ENCODE peak calls at places on chromosome 1, in seven cellular contexts. M, A, Y, I, X, U and E are unnamed samples.

GRCh38 chr1:4397196-4397595 is 257.2 kb upstream of the AJAP1 start:
- DNase-seq in I (no peak), X (no peak), M (no peak), U (no peak), Y (no peak), A (no peak), E (no peak)

GRCh38 chr1:243291287-243291686 is 35.4 kb downstream of the SDCCAG8 start:
- DNase-seq in Y (no peak), M (no peak), U (no peak), A (no peak), X (no peak), I (no peak), E (no peak)

GRCh38 chr1:164587617-164588367 is 28.8 kb downstream of the PBX1 start:
- DNase-seq in M (no peak), I (no peak), A (no peak), Y (no peak), U (no peak), X (no peak), E (no peak)

GRCh38 chr1:78843111-78843908 is 163.2 kb downstream of the ADGRL4 start:
- DNase-seq in U (no peak), M (no peak), A (no peak), Y (no peak), X (no peak), I (no peak), E (no peak)

GRCh38 chr1:153023109-153023508 is 7.9 kb upstream of the SPRR1B start:
- DNase-seq in A (no peak), I (no peak), X (no peak), M (no peak), Y (no peak), U (no peak), E (no peak)

GRCh38 chr1:154474802-154475201 is 27.2 kb upstream of the TDRD10 start:
- DNase-seq in U (peak; percentile 75), A (peak; percentile 88), M (no peak), I (peak; percentile 64), Y (peak; percentile 88), X (peak; percentile 39), E (no peak)

GRCh38 chr1:107529511-107530149 is 388.8 kb downstream of the NTNG1 start:
- DNase-seq in I (peak; percentile 79), A (no peak), U (no peak), M (no peak), X (peak; percentile 46), Y (peak; percentile 9), E (peak; percentile 57)

GRCh38 chr1:70487910-70488665 is 77.0 kb downstream of the CTH start:
- DNase-seq in M (no peak), Y (peak; percentile 23), U (no peak), X (peak; percentile 36), I (peak; percentile 65), A (no peak), E (no peak)

DNA sequence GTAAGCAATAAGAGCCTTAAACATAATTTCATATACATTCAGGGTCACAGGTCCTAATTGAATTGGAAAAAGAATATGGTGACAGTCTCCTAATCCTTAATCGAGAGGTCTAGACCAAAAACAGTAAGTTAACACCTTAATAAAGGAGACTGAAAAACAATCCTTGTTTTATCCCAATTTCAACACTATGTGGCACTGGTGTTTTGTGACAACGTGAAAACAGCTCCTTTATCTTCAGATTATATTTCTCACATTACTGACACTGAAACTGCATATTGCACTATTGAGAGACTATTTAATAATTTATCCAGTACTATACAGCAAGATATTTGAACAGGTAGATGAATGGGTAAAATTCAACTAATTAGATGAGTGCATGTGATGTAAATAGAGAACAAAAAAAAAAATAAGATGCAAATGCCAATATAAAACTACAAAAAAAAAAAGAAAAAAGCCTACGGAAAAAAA is 34.1 kb downstream of the TP53BP2 start:
- DNase-seq in X (peak; percentile 51), U (no peak), M (no peak), I (peak; percentile 44), A (no peak), Y (no peak), E (no peak)
- TF ChIP-seq CTCF in X (peak; percentile 78), U (peak; percentile 55), M (no peak), I (peak; percentile 48), A (peak; percentile 40), Y (peak; percentile 51), E (peak; percentile 54)

DNA sequence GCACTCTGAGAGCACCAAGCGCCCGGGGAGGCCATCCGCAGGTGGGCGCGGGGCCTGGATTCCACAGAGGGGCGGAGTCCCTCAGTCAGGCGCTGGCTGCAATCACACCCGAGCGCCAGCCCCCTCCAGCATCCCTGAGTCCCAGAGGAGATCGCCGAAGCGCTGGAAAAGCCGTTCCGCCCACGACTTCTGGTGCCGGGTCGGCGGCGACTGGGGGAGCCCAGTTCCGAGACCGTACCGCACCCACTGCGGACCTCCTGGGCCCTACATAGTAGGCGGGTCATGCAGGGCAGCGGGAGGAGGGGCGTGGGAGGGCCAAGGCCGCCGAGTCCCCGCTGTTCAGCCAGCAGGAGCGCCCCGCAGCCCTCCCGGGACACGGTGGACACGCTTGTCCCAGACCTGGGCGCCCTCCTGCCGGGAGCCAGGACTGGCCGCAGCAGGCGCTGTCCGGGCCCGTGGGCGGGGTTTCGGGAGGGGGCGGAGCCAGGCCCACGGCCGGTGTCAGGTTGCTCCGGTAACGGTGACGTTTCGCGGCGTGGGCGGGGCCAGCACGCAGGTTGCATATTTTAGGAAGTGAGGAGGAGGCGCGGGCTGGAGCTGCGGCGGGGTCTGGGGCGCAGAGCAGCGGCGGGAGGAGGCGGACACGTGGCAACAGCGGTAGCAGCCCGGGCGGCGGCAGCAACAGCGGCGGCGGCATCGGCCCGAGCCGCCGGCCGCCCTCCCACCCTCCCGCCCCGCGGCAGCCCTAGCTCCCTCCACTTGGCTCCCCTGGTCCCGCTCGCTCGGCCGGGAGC is at the start of gene ATP1A1:
- DNase-seq in Y (peak; percentile 96), A (peak; percentile 54), X (peak; percentile 85), M (peak; percentile 97), U (peak; percentile 99), I (peak; percentile 95), E (peak; percentile 93)
- TF ChIP-seq CTCF in Y (no peak), A (no peak), X (no peak), M (no peak), U (peak; percentile 5), I (no peak), E (no peak)

DNA sequence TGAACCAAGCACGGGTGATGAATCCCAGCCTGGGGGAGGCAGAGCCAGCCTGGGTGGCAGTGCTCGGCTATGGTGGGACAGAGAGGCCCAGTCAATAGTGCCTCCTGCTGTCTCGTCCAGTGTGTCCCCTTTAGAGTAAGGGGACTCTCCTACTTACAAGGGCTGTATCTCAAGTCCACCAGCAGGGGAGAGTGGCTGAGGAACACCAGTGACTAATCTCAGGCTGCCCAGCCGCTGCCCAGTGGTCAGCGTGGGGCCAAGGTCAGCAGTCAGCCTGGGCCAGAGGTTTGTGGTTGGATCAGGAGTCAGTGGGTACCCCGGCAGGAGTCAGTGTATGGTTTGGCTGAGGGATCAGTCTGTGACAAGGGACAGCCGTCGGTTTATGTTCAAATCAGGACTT is 109.2 kb upstream of the RUNX3 start:
- DNase-seq in U (no peak), M (no peak), Y (no peak), I (no peak), A (no peak), X (peak; percentile 16), E (no peak)
- TF ChIP-seq CTCF in U (no peak), M (no peak), Y (no peak), I (no peak), A (peak; percentile 6), X (no peak), E (no peak)

DNA sequence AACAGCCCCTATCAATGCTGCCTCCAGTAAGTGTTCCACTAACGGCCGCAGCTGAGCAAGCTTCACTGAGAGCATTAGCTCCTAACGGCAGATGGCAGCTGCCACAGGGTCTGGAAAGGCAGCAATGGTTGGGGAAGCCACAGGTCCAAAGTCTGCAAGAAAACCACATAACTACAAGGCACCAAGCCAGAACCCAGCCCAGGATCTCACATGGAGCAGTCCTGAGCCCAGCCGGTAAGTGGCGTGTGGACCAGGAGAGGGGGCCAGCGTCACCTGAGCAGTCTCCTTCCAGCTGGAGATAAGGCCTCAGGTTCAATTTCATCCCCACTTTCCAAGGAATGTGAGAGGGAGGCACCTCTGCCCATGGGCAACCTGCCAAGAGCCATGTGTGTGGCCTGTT is 13.2 kb downstream of the SYT2 start:
- DNase-seq in M (no peak), U (no peak), Y (peak; percentile 28), X (peak; percentile 20), I (no peak), A (no peak), E (no peak)
- TF ChIP-seq CTCF in M (no peak), U (no peak), Y (no peak), X (no peak), I (peak; percentile 3), A (no peak), E (no peak)

GRCh38 chr1:187549540-187549939 is 720.8 kb downstream of the PLA2G4A start:
- DNase-seq in U (no peak), A (no peak), M (no peak), Y (no peak), I (no peak), X (no peak), E (no peak)

GRCh38 chr1:187551061-187551460 is 722.3 kb downstream of the PLA2G4A start:
- DNase-seq in M (no peak), A (no peak), U (no peak), Y (no peak), I (no peak), X (peak; percentile 5), E (no peak)
- TF ChIP-seq CTCF in M (no peak), A (peak; percentile 8), U (no peak), Y (no peak), I (no peak), X (no peak), E (no peak)

DNA sequence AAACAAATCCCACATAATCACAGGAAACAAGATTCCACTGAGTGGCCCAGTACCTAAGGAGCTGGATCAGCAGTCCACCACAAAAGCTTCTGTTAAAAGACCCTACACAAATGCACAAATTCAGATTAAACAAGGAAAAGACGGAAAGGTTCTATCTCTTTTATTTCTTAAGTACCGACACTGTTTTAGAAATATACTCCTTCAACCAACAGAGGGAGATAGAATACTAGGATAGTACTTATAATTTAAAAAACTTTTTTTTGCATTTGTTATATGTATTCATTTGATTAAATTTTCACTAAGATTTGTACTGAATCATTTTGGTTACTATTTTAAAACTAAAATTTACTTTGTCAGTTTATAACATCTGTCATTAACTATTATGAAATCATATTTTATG is 12.5 kb downstream of the CDC7 start:
- DNase-seq in U (no peak), X (no peak), I (no peak), M (no peak), Y (no peak), A (no peak), E (no peak)
- TF ChIP-seq CTCF in U (peak; percentile 59), X (peak; percentile 8), I (no peak), M (no peak), Y (no peak), A (peak; percentile 21), E (no peak)